ENCODE peak calls at places on chromosomes 7 and 10, in five cellular contexts. U is stimulated activated naive CD4-positive, alpha-beta T cell; S is MCF 10A; F is lower leg skin; B is GM13977. L is an unnamed sample.

GRCh38 chr10:47402681-47403301 is 18.7 kb upstream of the ZNF488 start:
- DNase-seq in U (no peak), B (no peak), F (peak), S (peak), L (no peak)

GRCh38 chr10:20740128-20740527 is 157.0 kb downstream of the NEBL start:
- DNase-seq in B (no peak), S (no peak), U (no peak), F (no peak), L (no peak)

GRCh38 chr7:106869954-106870353 is 4.9 kb downstream of the PIK3CG start:
- DNase-seq in S (no peak), B (no peak), U (no peak), F (no peak), L (no peak)

GRCh38 chr10:78756604-78757442 is 311.9 kb upstream of the ZMIZ1 start:
- DNase-seq in S (peak), F (peak), B (no peak), U (no peak), L (no peak)

GRCh38 chr10:122541541-122542002 is 19.0 kb upstream of the DMBT1 start:
- DNase-seq in S (peak), B (no peak), U (peak), F (no peak), L (no peak)

GRCh38 chr10:118698421-118698820 is 56.3 kb downstream of the CACUL1 start:
- DNase-seq in S (peak), F (no peak), U (peak), B (peak), L (peak)

GRCh38 chr10:78802866-78803265 is 265.9 kb upstream of the ZMIZ1 start:
- DNase-seq in B (no peak), U (no peak), F (peak), S (no peak), L (no peak)

GRCh38 chr10:93026072-93026471 is 34.5 kb upstream of the CYP26C1 start:
- DNase-seq in F (no peak), U (no peak), S (no peak), B (no peak), L (no peak)

GRCh38 chr10:92848037-92848440 is 281 bp upstream of the EXOC6 start:
- DNase-seq in S (no peak), B (no peak), F (no peak), U (no peak), L (no peak)

GRCh38 chr10:125868372-125868975 is 12.6 kb downstream of the DHX32 start:
- DNase-seq in U (no peak), S (peak), B (peak), F (no peak), L (no peak)

GRCh38 chr7:135349746-135350145 is 116.1 kb downstream of the STRA8 start:
- DNase-seq in S (no peak), U (no peak), F (no peak), B (no peak), L (no peak)

GRCh38 chr7:86778271-86778670 is 134.6 kb downstream of the GRM3 start:
- DNase-seq in F (no peak), U (no peak), S (no peak), B (no peak), L (no peak)

GRCh38 chr7:90853205-90853604 is 257.1 kb downstream of the CDK14 start:
- DNase-seq in F (no peak), S (no peak), U (no peak), B (peak), L (no peak)

GRCh38 chr7:105649727-105650381 is 68.6 kb upstream of the EFCAB10 start:
- DNase-seq in F (no peak), B (no peak), S (no peak), U (no peak), L (no peak)

GRCh38 chr7:16660702-16661464 is 14.9 kb downstream of the BZW2 start:
- DNase-seq in S (peak), U (no peak), B (no peak), F (no peak), L (no peak)

GRCh38 chr7:159007308-159008054 is 137.2 kb downstream of the VIPR2 start:
- DNase-seq in U (no peak), S (no peak), F (no peak), B (no peak), L (no peak)

GRCh38 chr7:138095972-138096935 is 20.0 kb downstream of the AKR1D1 start:
- DNase-seq in B (no peak), U (no peak), F (no peak), S (no peak), L (no peak)

GRCh38 chr7:84700563-84701370 is 486.1 kb downstream of the SEMA3D start:
- DNase-seq in S (peak), F (no peak), B (no peak), U (no peak), L (no peak)

GRCh38 chr10:84452006-84452405 is 123.6 kb downstream of the CCSER2 start:
- DNase-seq in S (no peak), B (no peak), U (no peak), F (no peak), L (no peak)

GRCh38 chr10:35910234-35910633 is 268.1 kb upstream of the FZD8 start:
- DNase-seq in B (no peak), U (no peak), F (no peak), S (peak), L (no peak)

GRCh38 chr7:132437730-132438129 is 138.5 kb downstream of the PLXNA4 start:
- DNase-seq in B (no peak), F (no peak), S (no peak), U (peak), L (no peak)

GRCh38 chr10:77386833-77387232 is 250.8 kb downstream of the KCNMA1 start:
- DNase-seq in U (no peak), S (no peak), B (no peak), F (no peak), L (no peak)

GRCh38 chr7:77329466-77330168 is 86.5 kb downstream of the GSAP start:
- DNase-seq in F (no peak), S (no peak), U (no peak), B (no peak), L (no peak)

GRCh38 chr7:55774327-55775050 is 88.1 kb downstream of the SEPTIN14 start:
- DNase-seq in F (peak), S (peak), U (no peak), B (no peak), L (no peak)

GRCh38 chr7:22559829-22560489 is 60.0 kb upstream of the STEAP1B start:
- DNase-seq in S (peak), F (no peak), B (peak), U (peak), L (no peak)

GRCh38 chr10:1515780-1516491 is 221.4 kb downstream of the ADARB2 start:
- DNase-seq in F (peak), B (no peak), S (no peak), U (no peak), L (no peak)

L was measured in CMK.